ENCODE peak calls at places on chromosomes 7 and 10, in ten cellular contexts. Q, C, M, K, V, L, R, X, I and H are unnamed samples.

GRCh38 chr10:77472146-77472545 is 165.5 kb downstream of the KCNMA1 start:
- DNase-seq in V (no peak), M (no peak), R (no peak), Q (no peak), K (no peak), C (no peak), X (no peak), I (no peak), L (no peak), H (no peak)

GRCh38 chr7:157906583-157906982 is 569.8 kb downstream of the DNAJB6 start:
- DNase-seq in L (no peak), R (no peak), V (no peak), K (no peak), Q (no peak), C (no peak), M (no peak), I (no peak), X (no peak), H (no peak)

GRCh38 chr7:4682621-4683042 is 537 bp downstream of the FOXK1 start:
- DNase-seq in C (peak), M (peak), L (peak), X (peak), Q (peak), R (peak), V (peak), K (peak), I (peak), H (peak)

GRCh38 chr10:7409045-7409731 is 1.6 kb downstream of the SFMBT2 start:
- DNase-seq in L (no peak), C (peak), V (peak), R (peak), Q (peak), K (peak), X (peak), M (peak), I (no peak), H (no peak)

GRCh38 chr7:116434820-116435341 is 64.7 kb upstream of the CAV2 start:
- DNase-seq in M (peak), R (no peak), C (no peak), X (no peak), K (peak), Q (no peak), V (no peak), L (no peak), I (peak), H (peak)

GRCh38 chr10:2119316-2119715 is 382.0 kb upstream of the ADARB2 start:
- DNase-seq in M (no peak), C (no peak), I (peak), Q (no peak), L (no peak), V (no peak), X (no peak), K (no peak), R (no peak), H (peak)

GRCh38 chr7:64875658-64876406 is 27.2 kb upstream of the ZNF273 start:
- DNase-seq in M (no peak), L (peak), I (no peak), V (peak), Q (no peak), X (no peak), R (no peak), C (no peak), K (no peak), H (no peak)

GRCh38 chr7:32588657-32589056 is 93.4 kb downstream of the AVL9 start:
- DNase-seq in Q (no peak), X (no peak), L (no peak), I (peak), K (peak), M (peak), R (no peak), C (no peak), V (peak), H (peak)

GRCh38 chr10:124025638-124026336 is 67.6 kb downstream of the CHST15 start:
- DNase-seq in I (peak), M (peak), K (peak), Q (no peak), R (peak), X (peak), L (peak), C (no peak), V (peak), H (no peak)

GRCh38 chr7:46129831-46130230 is 208.8 kb upstream of the IGFBP3 start:
- DNase-seq in I (no peak), R (no peak), L (no peak), M (no peak), Q (no peak), X (peak), V (no peak), K (no peak), C (no peak), H (no peak)

GRCh38 chr7:105013818-105014724 is at the start of gene KMT2E:
- DNase-seq in K (peak), R (peak), M (peak), C (peak), Q (peak), X (peak), V (peak), I (peak), L (peak), H (peak)

DNA sequence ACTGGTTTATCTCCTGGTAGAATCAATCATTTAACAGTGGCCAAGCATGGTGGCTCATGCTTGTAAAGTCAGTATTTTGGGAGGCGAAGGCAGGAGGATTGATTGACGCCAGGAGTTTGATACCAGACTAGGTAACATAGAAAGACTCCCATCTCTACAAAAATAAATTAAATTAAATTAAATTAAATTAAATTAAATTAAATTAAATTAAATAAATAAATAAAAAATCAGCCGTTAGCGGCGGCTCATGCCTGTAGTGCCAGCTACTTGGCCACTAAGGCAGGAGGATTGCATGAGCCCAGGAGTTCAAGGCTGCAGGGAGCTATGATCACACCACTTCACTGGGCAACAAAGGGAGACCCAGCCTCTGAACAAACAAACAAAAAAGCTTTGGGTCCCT is 342.3 kb downstream of the LRRTM3 start:
- DNase-seq in V (no peak), L (no peak), X (no peak), R (no peak), C (no peak), M (no peak), I (no peak), Q (no peak), K (no peak), H (no peak)
- H3K4me3 ChIP-seq in V (no peak), L (no peak), X (no peak), R (no peak), C (no peak), M (no peak), I (no peak), Q (no peak), K (no peak), H (no peak)

GRCh38 chr7:137592232-137592896 is 248.8 kb upstream of the PTN start:
- DNase-seq in X (peak), M (peak), Q (peak), V (peak), K (peak), L (no peak), I (peak), C (peak), R (peak), H (peak)
- TF ChIP-seq CTCF in X (peak), M (peak), Q (peak), V (peak), K (peak), L (no peak), I (peak), C (peak), R (peak), H (peak)

GRCh38 chr10:133187906-133188681 is 28.1 kb downstream of the KNDC1 start:
- DNase-seq in I (no peak), V (no peak), Q (no peak), M (no peak), R (peak), K (no peak), X (no peak), L (no peak), C (no peak), H (no peak)

GRCh38 chr10:133187091-133187905 is 27.3 kb downstream of the KNDC1 start:
- DNase-seq in C (no peak), L (no peak), X (no peak), I (no peak), R (peak), M (no peak), K (no peak), V (no peak), Q (no peak), H (no peak)

GRCh38 chr10:133189726-133190125 is 29.7 kb downstream of the KNDC1 start:
- DNase-seq in L (no peak), K (no peak), V (no peak), R (peak), Q (no peak), C (no peak), M (no peak), X (no peak), I (no peak), H (no peak)

GRCh38 chr10:133190225-133190624 is 30.2 kb downstream of the KNDC1 start:
- DNase-seq in R (no peak), X (no peak), I (no peak), K (no peak), M (no peak), C (no peak), Q (no peak), V (no peak), L (no peak), H (no peak)

GRCh38 chr10:133189256-133189655 is 29.2 kb downstream of the KNDC1 start:
- DNase-seq in C (no peak), M (no peak), I (no peak), L (no peak), R (peak), K (no peak), Q (no peak), X (no peak), V (no peak), H (no peak)
- H3K4me3 ChIP-seq in C (no peak), M (no peak), I (no peak), L (no peak), R (no peak), K (no peak), Q (no peak), X (no peak), V (no peak), H (no peak)

DNA sequence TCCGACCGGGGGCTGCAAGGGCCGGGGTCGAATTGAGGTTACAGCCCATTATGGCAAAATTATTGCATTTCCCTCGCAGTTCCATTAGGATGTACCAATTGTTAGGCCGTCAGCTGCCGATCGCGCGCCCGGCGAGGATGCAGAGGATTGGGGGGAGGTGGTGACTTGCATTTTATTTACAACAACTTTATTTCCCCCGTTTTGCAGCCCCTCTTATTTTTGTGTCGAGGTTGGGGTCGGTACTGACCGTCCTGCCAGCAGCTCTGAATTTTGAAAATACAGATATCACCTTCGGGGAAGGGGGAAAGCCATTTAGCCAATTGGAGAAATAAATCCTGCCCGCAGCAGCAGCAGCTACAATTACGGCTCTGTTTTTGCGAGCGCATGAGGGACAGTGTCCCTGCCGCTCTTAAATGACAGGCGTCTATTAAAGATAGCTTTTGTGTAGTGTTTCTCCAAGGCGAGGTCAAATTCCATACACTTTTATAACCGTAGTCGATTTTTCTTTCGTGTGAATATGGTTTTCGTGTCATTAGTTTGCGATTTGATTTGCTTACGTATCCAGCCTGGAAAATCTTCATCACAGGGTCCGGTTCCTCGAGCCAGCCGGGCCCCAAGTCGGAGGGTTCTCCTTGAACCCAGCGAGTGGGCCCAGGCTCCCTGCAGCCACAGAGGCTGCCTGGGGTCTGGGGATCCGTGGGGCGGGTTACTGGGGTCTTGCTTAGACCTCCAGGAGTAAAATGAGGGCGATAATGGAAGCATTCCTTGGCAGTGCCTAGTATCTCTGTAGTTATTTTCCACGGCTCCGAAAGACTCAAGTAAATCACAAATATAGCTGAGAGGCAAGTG is 693 bp upstream of the HOXA5 start:
- DNase-seq in I (peak), V (peak), X (no peak), C (no peak), L (no peak), Q (no peak), R (no peak), M (peak), K (no peak), H (no peak)
- TF ChIP-seq CTCF in I (no peak), V (no peak), X (no peak), C (no peak), L (no peak), Q (no peak), R (no peak), M (no peak), K (no peak), H (no peak)

DNA sequence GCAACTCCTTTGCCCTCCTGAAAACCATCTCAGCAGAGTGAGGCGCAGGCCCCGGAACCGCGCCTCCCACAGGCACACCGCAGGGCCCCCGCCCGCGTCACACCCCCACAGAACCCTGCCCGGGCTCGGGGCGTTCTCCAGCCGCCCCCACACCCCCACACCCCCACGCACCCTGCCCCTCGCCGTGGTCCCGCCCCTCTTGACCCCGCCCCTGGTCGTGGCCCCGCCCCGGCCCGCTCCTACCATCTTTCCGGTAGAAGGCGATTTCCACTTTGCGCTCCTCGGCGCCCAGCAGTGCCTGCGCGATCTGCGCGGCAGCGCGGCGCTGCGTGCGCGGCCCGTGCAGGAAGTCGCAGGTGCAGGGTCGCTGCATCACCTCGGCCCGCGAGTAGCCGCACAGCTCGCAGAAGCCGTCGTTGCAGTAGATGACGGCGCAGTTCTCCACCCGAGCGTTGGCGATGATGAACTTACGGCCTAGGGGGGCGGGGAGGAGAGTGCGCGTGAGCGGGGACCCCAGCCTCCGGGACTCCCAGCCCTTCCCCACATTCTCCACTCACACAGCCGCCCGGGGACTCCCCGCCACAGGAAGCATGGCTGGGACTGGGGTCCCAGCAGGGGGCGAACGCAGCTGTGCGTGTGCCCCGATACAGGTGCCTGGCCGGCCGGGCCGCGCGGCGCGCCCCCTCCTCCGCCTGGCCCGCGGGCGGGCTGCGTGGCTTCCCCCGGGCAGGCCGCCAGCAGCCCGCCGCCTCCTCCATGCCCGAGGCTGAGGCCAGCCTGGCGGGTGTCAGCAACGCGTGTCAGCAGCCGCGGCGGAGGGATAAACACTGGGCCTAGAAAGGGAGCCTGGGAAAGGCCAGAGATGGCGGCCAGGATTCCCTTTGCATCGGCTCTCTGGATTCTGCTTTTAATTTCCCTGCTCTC is 3.4 kb downstream of the KCNH2 start:
- DNase-seq in X (peak), V (no peak), R (peak), K (no peak), I (no peak), C (peak), L (peak), M (peak), Q (no peak), H (no peak)
- H3K4me3 ChIP-seq in X (peak), V (no peak), R (peak), K (peak), I (no peak), C (peak), L (peak), M (no peak), Q (peak), H (peak)